ENCODE peak calls at places on chromosomes 12 and 14, in six cellular contexts. G, V, Z, M, D and J are unnamed samples.

GRCh38 chr12:46266382-46266791 is 2.5 kb downstream of the SLC38A1 start:
- DNase-seq in G (peak; percentile 29), V (peak; percentile 1), Z (peak; percentile 73), M (peak; percentile 58), D (no peak), J (no peak)

GRCh38 chr12:89863332-89863938 is 154.8 kb upstream of the ATP2B1 start:
- DNase-seq in G (no peak), V (no peak), Z (no peak), M (no peak), D (no peak), J (no peak)

GRCh38 chr14:45838597-45838996 is 585.6 kb upstream of the MIS18BP1 start:
- DNase-seq in G (no peak), V (no peak), Z (peak; percentile 1), M (peak; percentile 26), D (peak; percentile 15), J (peak; percentile 30)

GRCh38 chr14:22002860-22003284 is 329.3 kb upstream of the OR4E1 start:
- DNase-seq in G (peak; percentile 5), V (peak; percentile 13), Z (no peak), M (peak; percentile 87), D (no peak), J (no peak)

GRCh38 chr14:106578479-106578878 is 1052.1 kb downstream of the TMEM121 start:
- DNase-seq in G (no peak), V (no peak), Z (no peak), M (no peak), D (no peak), J (no peak)

GRCh38 chr12:24810378-24810777 is 138.5 kb downstream of the BCAT1 start:
- DNase-seq in G (no peak), V (no peak), Z (no peak), M (no peak), D (no peak), J (no peak)

GRCh38 chr12:124851344-124851743 is 12.3 kb downstream of the SCARB1 start:
- DNase-seq in G (no peak), V (no peak), Z (no peak), M (no peak), D (no peak), J (no peak)

GRCh38 chr12:46554461-46554860 is 181.9 kb upstream of the SLC38A2 start:
- DNase-seq in G (no peak), V (no peak), Z (no peak), M (no peak), D (no peak), J (no peak)

GRCh38 chr12:3348055-3348454 is 142.9 kb upstream of the PRMT8 start:
- DNase-seq in G (no peak), V (no peak), Z (no peak), M (no peak), D (no peak), J (no peak)

GRCh38 chr12:108634225-108634795 is 616 bp upstream of the SELPLG start:
- DNase-seq in G (peak; percentile 57), V (peak; percentile 85), Z (no peak), M (no peak), D (no peak), J (no peak)

GRCh38 chr14:23154876-23155587 is 28.4 kb downstream of the SLC7A8 start:
- DNase-seq in G (peak; percentile 45), V (peak; percentile 69), Z (peak; percentile 76), M (peak; percentile 61), D (no peak), J (no peak)

GRCh38 chr12:12024958-12025682 is 45.6 kb upstream of the BCL2L14 start:
- DNase-seq in G (no peak), V (no peak), Z (no peak), M (no peak), D (no peak), J (no peak)

GRCh38 chr12:19849208-19849607 is 409.9 kb downstream of the AEBP2 start:
- DNase-seq in G (no peak), V (no peak), Z (no peak), M (no peak), D (no peak), J (no peak)

GRCh38 chr12:130714591-130715149 is 1.4 kb downstream of the RIMBP2 start:
- DNase-seq in G (no peak), V (no peak), Z (no peak), M (no peak), D (no peak), J (no peak)

GRCh38 chr12:93778306-93778705 is 101.1 kb downstream of the CRADD start:
- DNase-seq in G (no peak), V (no peak), Z (no peak), M (no peak), D (no peak), J (no peak)

GRCh38 chr12:82652071-82652470 is 34.6 kb upstream of the TMTC2 start:
- DNase-seq in G (no peak), V (no peak), Z (no peak), M (no peak), D (no peak), J (no peak)

GRCh38 chr14:97299661-97300060 is 502.5 kb downstream of the VRK1 start:
- DNase-seq in G (no peak), V (no peak), Z (no peak), M (peak; percentile 50), D (no peak), J (no peak)

GRCh38 chr14:93044601-93045000 is 71.1 kb downstream of the ITPK1 start:
- DNase-seq in G (peak; percentile 20), V (no peak), Z (no peak), M (no peak), D (no peak), J (no peak)

GRCh38 chr14:55968741-55969140 is 149.5 kb upstream of the PELI2 start:
- DNase-seq in G (no peak), V (peak; percentile 27), Z (no peak), M (no peak), D (no peak), J (no peak)

GRCh38 chr12:79424109-79424721 is 266.5 kb downstream of the PAWR start:
- DNase-seq in G (no peak), V (no peak), Z (peak; percentile 52), M (no peak), D (no peak), J (no peak)

GRCh38 chr14:100615736-100616695 is 28.8 kb upstream of the BEGAIN start:
- DNase-seq in G (no peak), V (no peak), Z (no peak), M (no peak), D (no peak), J (no peak)

GRCh38 chr12:85820117-85820516 is 16.1 kb downstream of the RASSF9 start:
- DNase-seq in G (no peak), V (no peak), Z (no peak), M (no peak), D (no peak), J (no peak)

GRCh38 chr12:130044991-130045621 is 117.2 kb upstream of the FZD10 start:
- DNase-seq in G (no peak), V (no peak), Z (no peak), M (peak; percentile 34), D (peak; percentile 49), J (no peak)